ENCODE peak calls at places on chromosome 13, in ten cellular contexts. One of them, this sample, is unnamed.

GRCh38 chr13:32165791-32166190 is 134.2 kb downstream of the FRY start:
- DNase-seq in C1 segment of cervical spinal cord: peak; percentile 31
- DNase-seq in anterior cingulate cortex: no peak
- DNase-seq in Ammon's horn: peak; percentile 16
- DNase-seq in PC-9: no peak
- DNase-seq in CD8-positive, alpha-beta memory T cell: no peak
- DNase-seq in K562: no peak
- DNase-seq in HFFc6: no peak
- DNase-seq in activated CD4-positive, alpha-beta T cell treated with anti-CD3 and anti-CD28 coated beads for 1 hour: no peak
- DNase-seq in nephron progenitor cell: no peak
- DNase-seq in this sample: no peak

GRCh38 chr13:39370048-39370447 is 232.9 kb downstream of the LHFPL6 start:
- DNase-seq in C1 segment of cervical spinal cord: no peak
- DNase-seq in anterior cingulate cortex: no peak
- DNase-seq in Ammon's horn: no peak
- DNase-seq in PC-9: no peak
- DNase-seq in CD8-positive, alpha-beta memory T cell: no peak
- DNase-seq in K562: no peak
- DNase-seq in HFFc6: no peak
- DNase-seq in activated CD4-positive, alpha-beta T cell treated with anti-CD3 and anti-CD28 coated beads for 1 hour: no peak
- DNase-seq in nephron progenitor cell: no peak
- DNase-seq in this sample: no peak

GRCh38 chr13:40304391-40304790 is 362.1 kb downstream of the FOXO1 start:
- DNase-seq in C1 segment of cervical spinal cord: no peak
- DNase-seq in anterior cingulate cortex: no peak
- DNase-seq in Ammon's horn: no peak
- DNase-seq in PC-9: no peak
- DNase-seq in CD8-positive, alpha-beta memory T cell: no peak
- DNase-seq in K562: no peak
- DNase-seq in HFFc6: no peak
- DNase-seq in activated CD4-positive, alpha-beta T cell treated with anti-CD3 and anti-CD28 coated beads for 1 hour: no peak
- DNase-seq in nephron progenitor cell: no peak
- DNase-seq in this sample: no peak

GRCh38 chr13:46126552-46127171 is 21.8 kb upstream of the CPB2 start:
- DNase-seq in C1 segment of cervical spinal cord: peak; percentile 55
- DNase-seq in anterior cingulate cortex: peak; percentile 37
- DNase-seq in Ammon's horn: peak; percentile 91
- DNase-seq in PC-9: peak; percentile 64
- DNase-seq in CD8-positive, alpha-beta memory T cell: peak; percentile 41
- DNase-seq in K562: peak; percentile 67
- DNase-seq in HFFc6: peak; percentile 63
- DNase-seq in activated CD4-positive, alpha-beta T cell treated with anti-CD3 and anti-CD28 coated beads for 1 hour: peak; percentile 54
- DNase-seq in nephron progenitor cell: peak; percentile 75
- DNase-seq in this sample: peak; percentile 43

GRCh38 chr13:53131361-53131760 is 102.7 kb downstream of the OLFM4 start:
- DNase-seq in C1 segment of cervical spinal cord: no peak
- DNase-seq in anterior cingulate cortex: no peak
- DNase-seq in Ammon's horn: peak; percentile 61
- DNase-seq in PC-9: no peak
- DNase-seq in CD8-positive, alpha-beta memory T cell: no peak
- DNase-seq in K562: no peak
- DNase-seq in HFFc6: no peak
- DNase-seq in activated CD4-positive, alpha-beta T cell treated with anti-CD3 and anti-CD28 coated beads for 1 hour: no peak
- DNase-seq in nephron progenitor cell: no peak
- DNase-seq in this sample: no peak

GRCh38 chr13:20991741-20992520 is 69.5 kb downstream of the LATS2 start:
- DNase-seq in C1 segment of cervical spinal cord: no peak
- DNase-seq in anterior cingulate cortex: no peak
- DNase-seq in Ammon's horn: no peak
- DNase-seq in PC-9: no peak
- DNase-seq in CD8-positive, alpha-beta memory T cell: no peak
- DNase-seq in K562: no peak
- DNase-seq in HFFc6: no peak
- DNase-seq in activated CD4-positive, alpha-beta T cell treated with anti-CD3 and anti-CD28 coated beads for 1 hour: no peak
- DNase-seq in nephron progenitor cell: no peak
- DNase-seq in this sample: no peak

GRCh38 chr13:49569993-49570689 is 15.2 kb downstream of the RCBTB1 start:
- DNase-seq in C1 segment of cervical spinal cord: no peak
- DNase-seq in anterior cingulate cortex: no peak
- DNase-seq in Ammon's horn: no peak
- DNase-seq in PC-9: no peak
- DNase-seq in CD8-positive, alpha-beta memory T cell: no peak
- DNase-seq in K562: no peak
- DNase-seq in HFFc6: no peak
- DNase-seq in activated CD4-positive, alpha-beta T cell treated with anti-CD3 and anti-CD28 coated beads for 1 hour: no peak
- DNase-seq in nephron progenitor cell: no peak
- DNase-seq in this sample: no peak

GRCh38 chr13:32938907-32939306 is 77.3 kb upstream of the KL start:
- DNase-seq in C1 segment of cervical spinal cord: no peak
- DNase-seq in anterior cingulate cortex: no peak
- DNase-seq in Ammon's horn: no peak
- DNase-seq in PC-9: no peak
- DNase-seq in CD8-positive, alpha-beta memory T cell: no peak
- DNase-seq in K562: no peak
- DNase-seq in HFFc6: peak; percentile 20
- DNase-seq in activated CD4-positive, alpha-beta T cell treated with anti-CD3 and anti-CD28 coated beads for 1 hour: no peak
- DNase-seq in nephron progenitor cell: no peak
- DNase-seq in this sample: no peak

GRCh38 chr13:66534561-66534960 is 695.6 kb downstream of the PCDH9 start:
- DNase-seq in C1 segment of cervical spinal cord: no peak
- DNase-seq in anterior cingulate cortex: no peak
- DNase-seq in Ammon's horn: no peak
- DNase-seq in PC-9: no peak
- DNase-seq in CD8-positive, alpha-beta memory T cell: no peak
- DNase-seq in K562: no peak
- DNase-seq in HFFc6: no peak
- DNase-seq in activated CD4-positive, alpha-beta T cell treated with anti-CD3 and anti-CD28 coated beads for 1 hour: no peak
- DNase-seq in nephron progenitor cell: no peak
- DNase-seq in this sample: no peak

GRCh38 chr13:29905845-29906244 is 55.4 kb upstream of the UBL3 start:
- DNase-seq in C1 segment of cervical spinal cord: no peak
- DNase-seq in anterior cingulate cortex: no peak
- DNase-seq in Ammon's horn: peak; percentile 69
- DNase-seq in PC-9: peak; percentile 58
- DNase-seq in CD8-positive, alpha-beta memory T cell: no peak
- DNase-seq in K562: no peak
- DNase-seq in HFFc6: no peak
- DNase-seq in activated CD4-positive, alpha-beta T cell treated with anti-CD3 and anti-CD28 coated beads for 1 hour: no peak
- DNase-seq in nephron progenitor cell: no peak
- DNase-seq in this sample: no peak

GRCh38 chr13:27057817-27058216 is 113.8 kb downstream of the USP12 start:
- DNase-seq in C1 segment of cervical spinal cord: no peak
- DNase-seq in anterior cingulate cortex: no peak
- DNase-seq in Ammon's horn: no peak
- DNase-seq in PC-9: no peak
- DNase-seq in CD8-positive, alpha-beta memory T cell: no peak
- DNase-seq in K562: no peak
- DNase-seq in HFFc6: no peak
- DNase-seq in activated CD4-positive, alpha-beta T cell treated with anti-CD3 and anti-CD28 coated beads for 1 hour: no peak
- DNase-seq in nephron progenitor cell: no peak
- DNase-seq in this sample: no peak

GRCh38 chr13:80497439-80497838 is 156.5 kb upstream of the SPRY2 start:
- DNase-seq in C1 segment of cervical spinal cord: no peak
- DNase-seq in anterior cingulate cortex: no peak
- DNase-seq in Ammon's horn: no peak
- DNase-seq in PC-9: no peak
- DNase-seq in CD8-positive, alpha-beta memory T cell: no peak
- DNase-seq in K562: no peak
- DNase-seq in HFFc6: no peak
- DNase-seq in activated CD4-positive, alpha-beta T cell treated with anti-CD3 and anti-CD28 coated beads for 1 hour: no peak
- DNase-seq in nephron progenitor cell: no peak
- DNase-seq in this sample: no peak

GRCh38 chr13:31913459-31913858 is 118.1 kb upstream of the FRY start:
- DNase-seq in C1 segment of cervical spinal cord: no peak
- DNase-seq in anterior cingulate cortex: no peak
- DNase-seq in Ammon's horn: no peak
- DNase-seq in PC-9: no peak
- DNase-seq in CD8-positive, alpha-beta memory T cell: no peak
- DNase-seq in K562: no peak
- DNase-seq in HFFc6: peak; percentile 39
- DNase-seq in activated CD4-positive, alpha-beta T cell treated with anti-CD3 and anti-CD28 coated beads for 1 hour: no peak
- DNase-seq in nephron progenitor cell: no peak
- DNase-seq in this sample: no peak

GRCh38 chr13:30418886-30419459 is 3.3 kb upstream of the UBE2L5 start:
- DNase-seq in C1 segment of cervical spinal cord: no peak
- DNase-seq in anterior cingulate cortex: no peak
- DNase-seq in Ammon's horn: no peak
- DNase-seq in PC-9: no peak
- DNase-seq in CD8-positive, alpha-beta memory T cell: no peak
- DNase-seq in K562: no peak
- DNase-seq in HFFc6: no peak
- DNase-seq in activated CD4-positive, alpha-beta T cell treated with anti-CD3 and anti-CD28 coated beads for 1 hour: no peak
- DNase-seq in nephron progenitor cell: no peak
- DNase-seq in this sample: no peak

This sample was measured in progenitor cell of endocrine pancreas.